ENCODE peak calls at places on chromosome 2, in eight cellular contexts. One of them, this sample, is unnamed.

GRCh38 chr2:66565291-66565690 is 130.4 kb downstream of the MEIS1 start:
- DNase-seq in stomach: no peak
- DNase-seq in HCT116: no peak
- DNase-seq in HepG2: no peak
- DNase-seq in K562: no peak
- DNase-seq in Panc1: no peak
- DNase-seq in HL-60: no peak
- DNase-seq in SK-N-SH: no peak
- DNase-seq in this sample: no peak

GRCh38 chr2:192687000-192687399 is 492.3 kb upstream of the TMEFF2 start:
- DNase-seq in SK-N-SH: no peak
- DNase-seq in Panc1: no peak
- DNase-seq in stomach: no peak
- DNase-seq in HL-60: no peak
- DNase-seq in HCT116: no peak
- DNase-seq in HepG2: no peak
- DNase-seq in K562: no peak
- DNase-seq in this sample: no peak

GRCh38 chr2:170714156-170715061 is 728 bp upstream of the SP5 start:
- DNase-seq in HCT116: no peak
- DNase-seq in K562: peak; percentile 85
- DNase-seq in Panc1: no peak
- DNase-seq in HL-60: no peak
- DNase-seq in stomach: peak; percentile 78
- DNase-seq in HepG2: no peak
- DNase-seq in SK-N-SH: peak; percentile 58
- DNase-seq in this sample: no peak

GRCh38 chr2:241161646-241162281 is 11.5 kb downstream of the PPP1R7 start:
- DNase-seq in HCT116: no peak
- DNase-seq in Panc1: no peak
- DNase-seq in SK-N-SH: no peak
- DNase-seq in HepG2: no peak
- DNase-seq in stomach: peak; percentile 31
- DNase-seq in HL-60: no peak
- DNase-seq in K562: no peak
- DNase-seq in this sample: peak; percentile 59

GRCh38 chr2:80288576-80288975 is 16.0 kb downstream of the LRRTM1 start:
- DNase-seq in K562: peak; percentile 18
- DNase-seq in HCT116: no peak
- DNase-seq in HepG2: no peak
- DNase-seq in SK-N-SH: peak; percentile 29
- DNase-seq in stomach: no peak
- DNase-seq in HL-60: no peak
- DNase-seq in Panc1: no peak
- DNase-seq in this sample: no peak

GRCh38 chr2:176702169-176702568 is 432.9 kb downstream of the MTX2 start:
- DNase-seq in Panc1: no peak
- DNase-seq in HepG2: no peak
- DNase-seq in HL-60: no peak
- DNase-seq in SK-N-SH: no peak
- DNase-seq in stomach: no peak
- DNase-seq in HCT116: no peak
- DNase-seq in K562: no peak
- DNase-seq in this sample: no peak

GRCh38 chr2:5730386-5730785 is 38.2 kb downstream of the SOX11 start:
- DNase-seq in SK-N-SH: no peak
- DNase-seq in HCT116: no peak
- DNase-seq in HepG2: no peak
- DNase-seq in Panc1: no peak
- DNase-seq in stomach: no peak
- DNase-seq in K562: no peak
- DNase-seq in HL-60: no peak
- DNase-seq in this sample: no peak

GRCh38 chr2:16005389-16005788 is 65.0 kb downstream of the MYCN start:
- DNase-seq in SK-N-SH: no peak
- DNase-seq in Panc1: no peak
- DNase-seq in HL-60: peak; percentile 22
- DNase-seq in HCT116: no peak
- DNase-seq in HepG2: no peak
- DNase-seq in stomach: no peak
- DNase-seq in K562: no peak
- DNase-seq in this sample: no peak

GRCh38 chr2:69003731-69004130 is 9.2 kb upstream of the ANTXR1 start:
- DNase-seq in stomach: no peak
- DNase-seq in HL-60: no peak
- DNase-seq in SK-N-SH: no peak
- DNase-seq in K562: no peak
- DNase-seq in HepG2: no peak
- DNase-seq in HCT116: no peak
- DNase-seq in Panc1: no peak
- DNase-seq in this sample: no peak

GRCh38 chr2:53970095-53970897 is 497 bp downstream of the PSME4 start:
- DNase-seq in Panc1: no peak
- DNase-seq in HCT116: no peak
- DNase-seq in SK-N-SH: peak; percentile 61
- DNase-seq in HL-60: no peak
- DNase-seq in stomach: peak; percentile 45
- DNase-seq in HepG2: peak; percentile 44
- DNase-seq in K562: peak; percentile 58
- DNase-seq in this sample: peak; percentile 31
- TF ChIP-seq POLR2AphosphoS5 in Panc1: no peak
- TF ChIP-seq POLR2AphosphoS5 in HCT116: no peak
- TF ChIP-seq POLR2AphosphoS5 in SK-N-SH: no peak
- TF ChIP-seq POLR2AphosphoS5 in HL-60: no peak
- TF ChIP-seq POLR2AphosphoS5 in stomach: no peak
- TF ChIP-seq POLR2AphosphoS5 in HepG2: no peak
- TF ChIP-seq POLR2AphosphoS5 in K562: no peak
- TF ChIP-seq POLR2AphosphoS5 in this sample: no peak

GRCh38 chr2:146412625-146413024 is 1432.2 kb upstream of the ACVR2A start:
- DNase-seq in HL-60: no peak
- DNase-seq in Panc1: no peak
- DNase-seq in HepG2: peak; percentile 61
- DNase-seq in SK-N-SH: no peak
- DNase-seq in stomach: no peak
- DNase-seq in HCT116: peak; percentile 12
- DNase-seq in K562: peak; percentile 43
- DNase-seq in this sample: no peak

GRCh38 chr2:146417942-146418341 is 1426.9 kb upstream of the ACVR2A start:
- DNase-seq in K562: no peak
- DNase-seq in HCT116: no peak
- DNase-seq in stomach: no peak
- DNase-seq in SK-N-SH: no peak
- DNase-seq in HepG2: no peak
- DNase-seq in HL-60: no peak
- DNase-seq in Panc1: no peak
- DNase-seq in this sample: no peak

GRCh38 chr2:146415291-146415690 is 1429.5 kb upstream of the ACVR2A start:
- DNase-seq in stomach: no peak
- DNase-seq in Panc1: no peak
- DNase-seq in HepG2: no peak
- DNase-seq in SK-N-SH: no peak
- DNase-seq in K562: no peak
- DNase-seq in HCT116: no peak
- DNase-seq in HL-60: no peak
- DNase-seq in this sample: no peak

GRCh38 chr2:146414456-146414855 is 1430.4 kb upstream of the ACVR2A start:
- DNase-seq in K562: no peak
- DNase-seq in HL-60: no peak
- DNase-seq in HCT116: no peak
- DNase-seq in SK-N-SH: no peak
- DNase-seq in HepG2: no peak
- DNase-seq in Panc1: no peak
- DNase-seq in stomach: no peak
- DNase-seq in this sample: no peak

GRCh38 chr2:146413086-146413610 is 1431.7 kb upstream of the ACVR2A start:
- DNase-seq in HepG2: no peak
- DNase-seq in stomach: no peak
- DNase-seq in Panc1: no peak
- DNase-seq in K562: no peak
- DNase-seq in SK-N-SH: no peak
- DNase-seq in HCT116: no peak
- DNase-seq in HL-60: no peak
- DNase-seq in this sample: no peak
- H3K27ac ChIP-seq in HepG2: no peak overlapping the region
- H3K27ac ChIP-seq in stomach: no peak overlapping the region
- H3K27ac ChIP-seq in Panc1: no peak overlapping the region
- H3K27ac ChIP-seq in K562: no peak overlapping the region
- H3K27ac ChIP-seq in SK-N-SH: no peak overlapping the region
- H3K27ac ChIP-seq in HCT116: no peak overlapping the region
- H3K27ac ChIP-seq in HL-60: no peak overlapping the region
- H3K27ac ChIP-seq in this sample: no peak overlapping the region

DNA sequence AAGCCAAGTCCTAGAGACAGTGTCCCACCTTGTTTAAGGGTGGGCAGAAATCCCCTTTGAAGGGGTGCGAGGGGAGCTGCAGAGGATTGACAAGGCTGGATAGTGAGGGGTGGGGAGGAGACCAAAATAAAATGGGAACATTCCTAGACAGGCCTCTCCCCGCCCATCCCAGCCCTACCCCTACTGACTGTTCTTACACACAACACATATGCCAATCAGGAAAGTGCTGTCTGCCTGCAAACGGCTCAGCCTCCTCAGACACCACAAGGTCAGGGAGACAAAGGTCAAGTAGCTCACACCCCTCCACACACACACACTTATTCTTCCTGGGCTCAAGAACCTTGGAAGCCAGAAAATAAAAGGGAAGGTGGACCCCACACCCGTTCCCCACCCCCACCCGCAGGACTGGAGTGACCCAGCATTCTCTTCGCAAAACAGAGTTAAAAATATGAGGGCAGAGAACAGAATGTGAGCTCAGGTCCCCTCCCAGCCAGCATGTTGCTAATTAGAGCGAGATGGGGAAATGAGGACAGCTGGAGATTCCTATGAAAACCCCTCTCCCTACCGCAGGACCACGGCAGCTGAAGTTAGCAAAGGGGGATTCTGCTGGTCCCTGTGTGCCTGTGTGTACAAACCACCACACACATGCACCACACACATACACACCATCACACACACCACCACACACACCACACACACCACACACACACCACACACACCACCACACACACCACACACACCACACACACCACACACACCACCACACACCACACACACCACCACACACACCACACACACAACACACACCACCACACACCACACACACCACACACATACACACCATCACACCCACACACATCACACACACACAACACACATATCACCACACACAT is 197.8 kb downstream of the TNS1 start:
- DNase-seq in HepG2: no peak
- DNase-seq in stomach: no peak
- DNase-seq in K562: no peak
- DNase-seq in HCT116: no peak
- DNase-seq in Panc1: no peak
- DNase-seq in HL-60: no peak
- DNase-seq in SK-N-SH: peak; percentile 47
- DNase-seq in this sample: no peak
- TF ChIP-seq POLR2AphosphoS5 in HepG2: no peak
- TF ChIP-seq POLR2AphosphoS5 in stomach: no peak
- TF ChIP-seq POLR2AphosphoS5 in K562: no peak
- TF ChIP-seq POLR2AphosphoS5 in HCT116: no peak
- TF ChIP-seq POLR2AphosphoS5 in Panc1: no peak
- TF ChIP-seq POLR2AphosphoS5 in HL-60: no peak
- TF ChIP-seq POLR2AphosphoS5 in SK-N-SH: no peak
- TF ChIP-seq POLR2AphosphoS5 in this sample: no peak

DNA sequence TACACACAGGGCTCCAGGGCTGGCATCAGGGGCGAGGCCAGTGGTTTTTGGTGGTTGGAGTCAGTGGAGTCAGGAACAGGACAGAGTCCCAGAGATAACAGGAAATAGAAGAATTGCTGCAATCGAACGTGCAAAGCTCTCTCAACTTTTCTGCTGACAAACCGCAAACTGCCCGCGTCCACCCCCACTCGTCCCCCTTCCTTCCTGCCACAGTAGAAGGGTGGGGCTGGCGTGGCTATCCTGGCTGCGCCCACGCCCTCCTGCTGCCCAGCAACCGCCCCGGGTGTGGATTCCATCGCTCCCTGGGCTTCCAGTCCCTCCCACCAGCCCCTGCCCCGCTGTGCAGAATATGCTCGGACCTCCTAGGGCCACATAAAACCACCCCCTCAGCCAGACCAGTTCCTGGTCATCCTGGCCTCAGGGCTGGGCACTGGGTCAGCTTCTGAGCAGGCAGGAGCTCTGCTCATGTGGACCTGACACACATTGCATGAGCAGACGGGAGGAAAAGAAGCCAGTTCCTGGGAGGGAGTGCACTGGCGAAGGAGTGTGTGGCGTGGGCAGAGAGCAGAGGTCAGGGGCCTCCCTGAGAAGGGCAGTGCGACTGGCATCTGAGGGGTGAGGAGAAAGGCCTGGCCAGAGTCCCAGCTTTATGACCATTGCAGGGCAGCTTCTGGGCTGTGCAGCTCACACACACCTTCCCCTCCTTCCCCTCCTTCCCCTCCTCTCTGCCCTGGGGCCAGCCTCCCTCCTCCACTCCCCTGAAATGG is 85.4 kb upstream of the ATG16L1 start:
- DNase-seq in HCT116: no peak
- DNase-seq in Panc1: no peak
- DNase-seq in HL-60: peak; percentile 93
- DNase-seq in SK-N-SH: peak; percentile 36
- DNase-seq in K562: peak; percentile 79
- DNase-seq in stomach: peak; percentile 33
- DNase-seq in HepG2: no peak
- DNase-seq in this sample: no peak
- H3K27ac ChIP-seq in HCT116: no peak overlapping the region
- H3K27ac ChIP-seq in Panc1: peak overlapping the region; percentile 1
- H3K27ac ChIP-seq in HL-60: peak overlapping the region; percentile 96
- H3K27ac ChIP-seq in SK-N-SH: no peak overlapping the region
- H3K27ac ChIP-seq in K562: peak overlapping the region; percentile 60
- H3K27ac ChIP-seq in stomach: peak overlapping the region; percentile 44
- H3K27ac ChIP-seq in HepG2: no peak overlapping the region
- H3K27ac ChIP-seq in this sample: no peak overlapping the region